ENCODE peak calls at places on chromosome 1, in five cellular contexts. E is NCI-H1694; Z is PC-3; V is activated effector memory CD4-positive, alpha-beta T cell treated with Interleukin-2 at 50 U/mL for 16 hours; S is natural killer cell treated with Interleukin-12 subunit alpha and Interleukin-12 subunit beta and Interleukin-15 and Interleukin-18, amount 100 ng/mL, for 72 hours. O is an unnamed sample.

GRCh38 chr1:245512181-245512888 is 357.6 kb downstream of the KIF26B start:
- DNase-seq in E (no peak), V (no peak), S (no peak), Z (no peak), O (no peak)

GRCh38 chr1:117208580-117208979 is 2.1 kb downstream of the VTCN1 start:
- DNase-seq in S (no peak), V (no peak), Z (no peak), E (no peak), O (no peak)

GRCh38 chr1:212062832-212063438 is 27.4 kb downstream of the DTL start:
- DNase-seq in Z (peak), V (no peak), E (no peak), S (no peak), O (peak)

GRCh38 chr1:180906511-180906910 is 6.2 kb upstream of the KIAA1614 start:
- DNase-seq in Z (no peak), E (no peak), V (no peak), S (no peak), O (no peak)

GRCh38 chr1:183039985-183040447 is 16.8 kb downstream of the LAMC1 start:
- DNase-seq in E (no peak), S (no peak), Z (no peak), V (no peak), O (peak)

GRCh38 chr1:97297611-97298010 is 576.0 kb downstream of the PTBP2 start:
- DNase-seq in S (no peak), E (no peak), Z (no peak), V (no peak), O (no peak)

GRCh38 chr1:42392923-42393848 is 12.6 kb downstream of the RIMKLA start:
- DNase-seq in E (no peak), V (no peak), S (no peak), Z (peak), O (no peak)

GRCh38 chr1:98112631-98113030 is 191.8 kb upstream of the DPYD start:
- DNase-seq in Z (no peak), V (no peak), E (no peak), S (no peak), O (no peak)

GRCh38 chr1:7640350-7640749 is 130.7 kb upstream of the VAMP3 start:
- DNase-seq in E (no peak), S (no peak), V (no peak), Z (no peak), O (no peak)

GRCh38 chr1:227372662-227373061 is 54.4 kb upstream of the CDC42BPA start:
- DNase-seq in Z (peak), E (no peak), S (no peak), V (no peak), O (peak)

GRCh38 chr1:203628997-203629508 is 2.4 kb downstream of the ATP2B4 start:
- DNase-seq in Z (no peak), E (no peak), V (peak), S (no peak), O (no peak)

GRCh38 chr1:100494393-100495084 is 43.4 kb upstream of the GPR88 start:
- DNase-seq in Z (peak), S (no peak), V (no peak), E (no peak), O (peak)

GRCh38 chr1:175481126-175482071 is 262.0 kb downstream of the TNR start:
- DNase-seq in S (no peak), Z (peak), E (peak), V (no peak), O (peak)